ENCODE peak calls at places on chromosomes 3 and 15, in six cellular contexts. One of them, this sample, is unnamed.

GRCh38 chr3:127714151-127714571 is 41.4 kb downstream of the ABTB1 start:
- DNase-seq in transverse colon: no peak
- DNase-seq in suprapubic skin: no peak
- DNase-seq in Peyer's patch: no peak
- DNase-seq in endothelial cell of umbilical vein: peak; percentile 77
- DNase-seq in ovary: no peak
- DNase-seq in this sample: no peak

GRCh38 chr15:29887719-29888118 is 65.5 kb upstream of the TJP1 start:
- DNase-seq in transverse colon: no peak
- DNase-seq in suprapubic skin: no peak
- DNase-seq in endothelial cell of umbilical vein: no peak
- DNase-seq in Peyer's patch: no peak
- DNase-seq in ovary: no peak
- DNase-seq in this sample: no peak

GRCh38 chr3:184180165-184180564 is 5.5 kb downstream of the AP2M1 start:
- DNase-seq in suprapubic skin: no peak
- DNase-seq in endothelial cell of umbilical vein: peak; percentile 37
- DNase-seq in transverse colon: no peak
- DNase-seq in Peyer's patch: no peak
- DNase-seq in ovary: no peak
- DNase-seq in this sample: no peak

GRCh38 chr3:57756528-57757401 is 656 bp downstream of the SLMAP start:
- DNase-seq in endothelial cell of umbilical vein: peak; percentile 56
- DNase-seq in suprapubic skin: peak; percentile 80
- DNase-seq in transverse colon: peak; percentile 35
- DNase-seq in ovary: peak; percentile 60
- DNase-seq in Peyer's patch: peak; percentile 37
- DNase-seq in this sample: peak; percentile 40

GRCh38 chr3:108662141-108662738 is 72.7 kb downstream of the DZIP3 start:
- DNase-seq in transverse colon: no peak
- DNase-seq in endothelial cell of umbilical vein: peak; percentile 71
- DNase-seq in suprapubic skin: no peak
- DNase-seq in ovary: no peak
- DNase-seq in Peyer's patch: no peak
- DNase-seq in this sample: no peak

GRCh38 chr15:98085003-98085639 is 124.6 kb downstream of the ARRDC4 start:
- DNase-seq in Peyer's patch: no peak
- DNase-seq in ovary: no peak
- DNase-seq in endothelial cell of umbilical vein: peak; percentile 73
- DNase-seq in suprapubic skin: no peak
- DNase-seq in transverse colon: peak; percentile 48
- DNase-seq in this sample: no peak

GRCh38 chr3:9916734-9917680 is at the start of gene IL17RC:
- DNase-seq in transverse colon: peak; percentile 92
- DNase-seq in suprapubic skin: peak; percentile 94
- DNase-seq in endothelial cell of umbilical vein: peak; percentile 77
- DNase-seq in Peyer's patch: peak; percentile 31
- DNase-seq in ovary: peak; percentile 86
- DNase-seq in this sample: peak; percentile 97

GRCh38 chr3:195892355-195893120 is 15.8 kb downstream of the TNK2 start:
- DNase-seq in ovary: peak; percentile 53
- DNase-seq in Peyer's patch: no peak
- DNase-seq in suprapubic skin: no peak
- DNase-seq in endothelial cell of umbilical vein: peak; percentile 64
- DNase-seq in transverse colon: peak; percentile 38
- DNase-seq in this sample: no peak

GRCh38 chr15:72463702-72464101 is 10.4 kb upstream of the ARIH1 start:
- DNase-seq in suprapubic skin: no peak
- DNase-seq in ovary: no peak
- DNase-seq in Peyer's patch: no peak
- DNase-seq in endothelial cell of umbilical vein: no peak
- DNase-seq in transverse colon: no peak
- DNase-seq in this sample: no peak

GRCh38 chr15:42736178-42736792 is 643 bp downstream of the CDAN1 start:
- DNase-seq in transverse colon: no peak
- DNase-seq in endothelial cell of umbilical vein: peak; percentile 17
- DNase-seq in Peyer's patch: no peak
- DNase-seq in ovary: peak; percentile 70
- DNase-seq in suprapubic skin: no peak
- DNase-seq in this sample: no peak

GRCh38 chr3:43055393-43055792 is 50.5 kb downstream of the POMGNT2 start:
- DNase-seq in ovary: no peak
- DNase-seq in transverse colon: no peak
- DNase-seq in Peyer's patch: no peak
- DNase-seq in suprapubic skin: no peak
- DNase-seq in endothelial cell of umbilical vein: no peak
- DNase-seq in this sample: no peak

GRCh38 chr15:31433101-31433500 is 106.5 kb downstream of the KLF13 start:
- DNase-seq in ovary: no peak
- DNase-seq in transverse colon: no peak
- DNase-seq in endothelial cell of umbilical vein: no peak
- DNase-seq in Peyer's patch: no peak
- DNase-seq in suprapubic skin: no peak
- DNase-seq in this sample: no peak

GRCh38 chr3:70805044-70805732 is 492.8 kb upstream of the MDFIC2 start:
- DNase-seq in endothelial cell of umbilical vein: peak; percentile 17
- DNase-seq in suprapubic skin: no peak
- DNase-seq in transverse colon: no peak
- DNase-seq in Peyer's patch: no peak
- DNase-seq in ovary: no peak
- DNase-seq in this sample: no peak

GRCh38 chr15:43287254-43287653 is 20.5 kb upstream of the TGM5 start:
- DNase-seq in endothelial cell of umbilical vein: no peak
- DNase-seq in ovary: no peak
- DNase-seq in transverse colon: no peak
- DNase-seq in Peyer's patch: peak; percentile 11
- DNase-seq in suprapubic skin: no peak
- DNase-seq in this sample: peak; percentile 84

GRCh38 chr3:130276203-130276803 is 69.2 kb upstream of the COL6A5 start:
- DNase-seq in suprapubic skin: no peak
- DNase-seq in endothelial cell of umbilical vein: peak; percentile 60
- DNase-seq in transverse colon: no peak
- DNase-seq in ovary: no peak
- DNase-seq in Peyer's patch: no peak
- DNase-seq in this sample: no peak

GRCh38 chr3:170766823-170767575 is 103.0 kb downstream of the RPL22L1 start:
- DNase-seq in ovary: no peak
- DNase-seq in suprapubic skin: no peak
- DNase-seq in Peyer's patch: no peak
- DNase-seq in endothelial cell of umbilical vein: no peak
- DNase-seq in transverse colon: no peak
- DNase-seq in this sample: no peak

GRCh38 chr3:186366206-186366605 is 4.2 kb upstream of the DGKG start:
- DNase-seq in ovary: no peak
- DNase-seq in suprapubic skin: no peak
- DNase-seq in Peyer's patch: no peak
- DNase-seq in transverse colon: no peak
- DNase-seq in endothelial cell of umbilical vein: no peak
- DNase-seq in this sample: no peak
- TF ChIP-seq CTCF in ovary: no peak
- TF ChIP-seq CTCF in suprapubic skin: no peak
- TF ChIP-seq CTCF in Peyer's patch: no peak
- TF ChIP-seq CTCF in transverse colon: no peak
- TF ChIP-seq CTCF in endothelial cell of umbilical vein: no peak
- TF ChIP-seq CTCF in this sample: no peak

GRCh38 chr15:70763120-70763949 is at the start of gene UACA:
- DNase-seq in Peyer's patch: peak; percentile 87
- DNase-seq in endothelial cell of umbilical vein: peak; percentile 99
- DNase-seq in suprapubic skin: peak; percentile 98
- DNase-seq in transverse colon: peak; percentile 98
- DNase-seq in ovary: peak; percentile 99
- DNase-seq in this sample: peak; percentile 96
- TF ChIP-seq POLR2A in Peyer's patch: peak; percentile 96
- TF ChIP-seq POLR2A in endothelial cell of umbilical vein: peak; percentile 91
- TF ChIP-seq POLR2A in suprapubic skin: peak; percentile 57
- TF ChIP-seq POLR2A in transverse colon: peak; percentile 95
- TF ChIP-seq POLR2A in ovary: peak; percentile 85
- TF ChIP-seq POLR2A in this sample: no peak

DNA sequence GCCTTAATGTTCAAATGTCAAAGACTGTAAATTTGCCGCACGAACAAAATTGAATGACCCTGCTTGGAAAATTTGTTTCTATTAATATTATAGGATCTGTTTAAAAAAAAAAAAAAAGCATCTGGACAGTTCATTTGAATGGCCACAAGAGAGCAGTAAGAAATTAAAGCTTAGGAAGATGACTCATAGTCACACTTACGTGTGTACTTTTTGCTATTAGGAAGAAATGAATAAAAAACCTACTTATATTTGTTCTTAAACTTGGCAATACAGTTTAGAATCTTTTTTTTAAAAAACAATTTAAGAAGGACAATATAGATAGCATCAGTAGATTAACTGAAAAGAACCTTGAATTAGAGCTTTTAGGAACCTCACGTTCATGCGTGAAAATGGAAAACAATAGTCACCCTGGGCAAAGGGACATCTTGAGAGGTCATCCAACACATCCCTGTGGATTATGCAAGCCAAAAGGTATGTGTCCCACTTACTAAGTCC is 621.8 kb downstream of the MECOM start:
- DNase-seq in ovary: no peak
- DNase-seq in endothelial cell of umbilical vein: peak; percentile 87
- DNase-seq in Peyer's patch: no peak
- DNase-seq in transverse colon: no peak
- DNase-seq in suprapubic skin: no peak
- DNase-seq in this sample: no peak
- TF ChIP-seq CTCF in ovary: no peak
- TF ChIP-seq CTCF in endothelial cell of umbilical vein: peak; percentile 29
- TF ChIP-seq CTCF in Peyer's patch: no peak
- TF ChIP-seq CTCF in transverse colon: peak; percentile 40
- TF ChIP-seq CTCF in suprapubic skin: no peak
- TF ChIP-seq CTCF in this sample: no peak

GRCh38 chr15:66229790-66230460 is 23.6 kb downstream of the MEGF11 start:
- DNase-seq in ovary: no peak
- DNase-seq in transverse colon: no peak
- DNase-seq in Peyer's patch: no peak
- DNase-seq in suprapubic skin: no peak
- DNase-seq in endothelial cell of umbilical vein: no peak
- DNase-seq in this sample: no peak
- TF ChIP-seq POLR2A in ovary: no peak
- TF ChIP-seq POLR2A in transverse colon: no peak
- TF ChIP-seq POLR2A in Peyer's patch: no peak
- TF ChIP-seq POLR2A in suprapubic skin: no peak
- TF ChIP-seq POLR2A in endothelial cell of umbilical vein: no peak
- TF ChIP-seq POLR2A in this sample: no peak

GRCh38 chr15:48603123-48603500 is 42.4 kb downstream of the FBN1 start:
- DNase-seq in suprapubic skin: no peak
- DNase-seq in transverse colon: no peak
- DNase-seq in ovary: no peak
- DNase-seq in endothelial cell of umbilical vein: peak; percentile 81
- DNase-seq in Peyer's patch: no peak
- DNase-seq in this sample: no peak
- TF ChIP-seq CTCF in suprapubic skin: no peak
- TF ChIP-seq CTCF in transverse colon: no peak
- TF ChIP-seq CTCF in ovary: no peak
- TF ChIP-seq CTCF in endothelial cell of umbilical vein: no peak
- TF ChIP-seq CTCF in Peyer's patch: no peak
- TF ChIP-seq CTCF in this sample: no peak

DNA sequence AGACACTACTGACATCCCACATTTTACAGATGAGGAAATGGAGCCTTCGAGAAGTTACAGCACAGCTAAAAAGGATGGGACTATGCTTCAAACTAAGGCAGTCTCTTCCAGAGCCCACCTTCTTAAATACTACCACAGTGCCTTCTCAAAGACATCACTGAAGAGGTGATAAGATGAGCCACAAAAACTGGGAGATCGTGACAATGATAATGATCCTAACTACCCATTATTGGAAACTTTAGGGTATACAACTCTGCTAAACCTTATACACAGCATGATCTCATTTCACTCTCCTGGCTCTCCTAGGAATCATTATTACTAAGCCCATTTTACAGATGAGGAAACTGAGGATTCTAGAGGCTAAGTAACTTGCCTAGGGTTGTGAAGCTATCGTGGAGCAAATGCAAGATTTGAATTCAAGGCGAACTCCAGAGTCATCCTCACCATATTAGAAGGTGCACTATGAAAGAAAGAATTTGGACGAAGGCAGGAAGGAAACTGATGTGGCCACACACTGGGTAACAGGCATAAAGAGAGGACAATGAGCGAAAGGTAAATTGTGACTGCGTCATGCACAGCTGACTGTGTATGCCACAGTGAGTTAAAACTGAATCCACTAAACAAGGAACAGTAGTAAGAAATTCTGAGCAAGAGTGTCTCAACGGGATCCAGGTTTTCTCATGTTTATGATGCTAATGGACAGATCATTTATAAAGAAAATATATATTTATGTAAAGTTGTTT is 55.4 kb downstream of the SUCLG2 start:
- DNase-seq in transverse colon: no peak
- DNase-seq in Peyer's patch: no peak
- DNase-seq in suprapubic skin: no peak
- DNase-seq in ovary: no peak
- DNase-seq in endothelial cell of umbilical vein: no peak
- DNase-seq in this sample: no peak
- TF ChIP-seq POLR2A in transverse colon: no peak
- TF ChIP-seq POLR2A in Peyer's patch: no peak
- TF ChIP-seq POLR2A in suprapubic skin: no peak
- TF ChIP-seq POLR2A in ovary: no peak
- TF ChIP-seq POLR2A in endothelial cell of umbilical vein: no peak
- TF ChIP-seq POLR2A in this sample: no peak

GRCh38 chr3:129226374-129226773 is 23.0 kb upstream of the COPG1 start:
- DNase-seq in ovary: peak; percentile 45
- DNase-seq in suprapubic skin: peak; percentile 93
- DNase-seq in transverse colon: peak; percentile 72
- DNase-seq in endothelial cell of umbilical vein: peak; percentile 92
- DNase-seq in Peyer's patch: peak; percentile 25
- DNase-seq in this sample: peak; percentile 93

GRCh38 chr3:129230311-129231019 is 18.9 kb upstream of the COPG1 start:
- DNase-seq in Peyer's patch: no peak
- DNase-seq in ovary: no peak
- DNase-seq in endothelial cell of umbilical vein: peak; percentile 46
- DNase-seq in transverse colon: no peak
- DNase-seq in suprapubic skin: no peak
- DNase-seq in this sample: no peak

GRCh38 chr3:129228891-129229585 is 20.4 kb upstream of the COPG1 start:
- DNase-seq in endothelial cell of umbilical vein: peak; percentile 53
- DNase-seq in Peyer's patch: no peak
- DNase-seq in ovary: peak; percentile 46
- DNase-seq in transverse colon: no peak
- DNase-seq in suprapubic skin: no peak
- DNase-seq in this sample: no peak

DNA sequence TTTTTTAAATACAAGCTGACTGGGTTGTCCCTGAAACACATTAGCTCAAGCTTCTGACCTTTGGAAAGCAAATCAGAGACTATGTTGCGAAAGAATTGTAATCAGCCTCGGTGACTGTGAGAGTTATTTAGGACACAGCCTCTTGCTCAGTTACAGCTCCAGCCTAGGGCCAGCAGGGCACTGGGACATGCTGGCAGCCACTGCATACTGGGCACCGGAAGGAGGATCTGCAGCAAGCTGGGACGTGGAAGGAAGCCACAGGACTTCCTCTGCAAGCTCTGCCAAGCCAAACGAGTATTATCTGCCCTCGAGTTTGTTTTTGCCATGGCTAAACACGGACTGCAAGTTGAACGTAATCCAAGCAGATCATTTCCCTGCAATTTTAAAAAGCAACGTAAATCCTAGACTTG is 24.4 kb upstream of the COPG1 start:
- DNase-seq in suprapubic skin: peak; percentile 80
- DNase-seq in endothelial cell of umbilical vein: peak; percentile 71
- DNase-seq in ovary: peak; percentile 58
- DNase-seq in Peyer's patch: no peak
- DNase-seq in transverse colon: peak; percentile 83
- DNase-seq in this sample: peak; percentile 81
- TF ChIP-seq CTCF in suprapubic skin: no peak
- TF ChIP-seq CTCF in endothelial cell of umbilical vein: no peak
- TF ChIP-seq CTCF in ovary: no peak
- TF ChIP-seq CTCF in Peyer's patch: no peak
- TF ChIP-seq CTCF in transverse colon: no peak
- TF ChIP-seq CTCF in this sample: no peak

This sample was measured in lower leg skin.